ENCODE peak calls at places on chromosomes 4 and X, in ten cellular contexts. T is uterus, S is MM.1S, I is HL-60, D is lung, W is cardiac fibroblast, B is epithelial cell of esophagus, L is cardiac muscle cell, M is right lobe of liver, U is lower leg skin. Y is an unnamed sample.

GRCh38 chr4:7620814-7621176 is 186.1 kb upstream of the PSAPL1 start:
- DNase-seq in I (no peak), L (no peak), U (no peak), T (no peak), D (no peak), W (no peak), B (no peak), S (no peak), M (no peak), Y (no peak)

GRCh38 chr4:76301068-76301774 is 5.3 kb upstream of the STBD1 start:
- DNase-seq in D (no peak), I (peak), M (no peak), S (peak), W (peak), U (no peak), B (peak), T (no peak), L (peak), Y (peak)

GRCh38 chr4:142875117-142875516 is 29.0 kb upstream of the INPP4B start:
- DNase-seq in S (no peak), L (no peak), I (no peak), T (no peak), W (no peak), B (no peak), D (no peak), M (no peak), U (no peak), Y (no peak)

GRCh38 chr4:152990471-152991131 is 54.5 kb downstream of the FHDC1 start:
- DNase-seq in T (no peak), D (no peak), B (no peak), W (no peak), I (no peak), L (no peak), S (no peak), U (no peak), M (no peak), Y (no peak)

GRCh38 chrX:25873196-25873595 is 264.9 kb upstream of the MAGEB18 start:
- DNase-seq in M (no peak), S (no peak), D (no peak), W (peak), I (no peak), T (no peak), B (peak), U (no peak), L (peak), Y (no peak)

GRCh38 chrX:34578237-34578636 is 78.8 kb downstream of the TMEM47 start:
- DNase-seq in S (peak), I (no peak), W (peak), T (no peak), U (no peak), D (no peak), L (peak), M (no peak), B (peak), Y (peak)

GRCh38 chr4:103018391-103019318 is 850 bp downstream of the SLC9B1 start:
- DNase-seq in W (no peak), B (peak), D (peak), I (no peak), U (no peak), M (no peak), L (no peak), T (peak), S (no peak), Y (no peak)

GRCh38 chr4:14771091-14771490 is 231.2 kb upstream of the CPEB2 start:
- DNase-seq in D (no peak), U (no peak), L (no peak), M (no peak), I (no peak), B (peak), W (no peak), T (no peak), S (no peak), Y (no peak)

GRCh38 chrX:23008431-23009099 is 8.8 kb downstream of the DDX53 start:
- DNase-seq in M (no peak), L (peak), W (peak), U (no peak), S (peak), I (no peak), B (peak), T (no peak), D (no peak), Y (peak)

GRCh38 chr4:188297873-188298272 is 158.6 kb downstream of the TRIML1 start:
- DNase-seq in D (no peak), B (peak), W (peak), I (no peak), U (no peak), S (no peak), L (peak), M (no peak), T (no peak), Y (no peak)

GRCh38 chrX:153635788-153636668 is 11.0 kb upstream of the DUSP9 start:
- DNase-seq in D (no peak), L (no peak), M (no peak), W (peak), S (peak), I (peak), U (no peak), T (no peak), B (peak), Y (no peak)

GRCh38 chrX:66638591-66639500 is at the start of gene EDA2R:
- DNase-seq in I (no peak), L (peak), B (peak), W (peak), U (no peak), D (peak), S (peak), T (peak), M (no peak), Y (peak)

GRCh38 chrX:16838202-16839066 is 31.7 kb downstream of the RBBP7 start:
- DNase-seq in W (peak), L (peak), D (no peak), S (no peak), B (peak), I (no peak), M (peak), U (no peak), T (no peak), Y (peak)

GRCh38 chr4:86855572-86855971 is 6.4 kb upstream of the SLC10A6 start:
- DNase-seq in T (no peak), S (no peak), L (peak), B (peak), U (no peak), D (no peak), M (no peak), W (peak), I (no peak), Y (no peak)

DNA sequence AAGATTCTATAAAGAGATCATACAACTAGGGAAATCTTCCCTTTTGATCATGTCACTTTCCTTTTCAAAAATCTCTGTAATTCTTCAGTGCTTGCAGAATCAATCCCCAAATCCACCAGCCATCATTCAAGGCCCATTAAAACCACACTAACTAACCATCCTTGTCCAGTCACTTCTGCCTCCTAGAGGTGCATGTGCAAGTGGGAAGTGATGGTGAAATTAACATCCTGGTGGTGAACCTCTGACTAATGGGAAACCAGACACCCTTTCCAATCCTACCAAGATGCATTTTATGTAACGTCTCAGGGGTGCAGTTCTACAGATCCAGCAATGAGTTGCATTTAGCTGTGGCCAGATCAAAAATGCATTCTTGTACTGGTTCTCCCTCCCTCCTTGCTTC is 341.8 kb downstream of the RAPGEF2 start:
- DNase-seq in I (no peak), W (peak), D (no peak), S (no peak), L (peak), T (no peak), B (peak), U (no peak), M (no peak), Y (no peak)
- TF ChIP-seq CTCF in I (no peak), W (peak), D (no peak), S (no peak), L (peak), T (no peak), B (peak), U (no peak), M (no peak), Y (no peak)

GRCh38 chrX:101415180-101416130 is 7.4 kb downstream of the HNRNPH2 start:
- DNase-seq in U (no peak), L (peak), W (peak), S (peak), D (peak), I (no peak), B (peak), T (peak), M (no peak), Y (peak)
- H3K4me3 ChIP-seq in U (no peak), L (no peak), W (no peak), S (no peak), D (no peak), I (no peak), B (no peak), T (no peak), M (no peak), Y (no peak)

GRCh38 chr4:16197842-16198241 is 28.4 kb downstream of the TAPT1 start:
- DNase-seq in I (no peak), S (no peak), B (no peak), D (no peak), T (no peak), U (no peak), M (no peak), W (no peak), L (peak), Y (no peak)

GRCh38 chr4:16195209-16195608 is 31.1 kb downstream of the TAPT1 start:
- DNase-seq in I (no peak), M (no peak), W (no peak), B (no peak), S (no peak), L (no peak), T (no peak), D (no peak), U (no peak), Y (no peak)

GRCh38 chr4:16198271-16198670 is 28.0 kb downstream of the TAPT1 start:
- DNase-seq in T (no peak), I (no peak), W (no peak), B (no peak), M (no peak), U (no peak), S (no peak), L (no peak), D (no peak), Y (no peak)

GRCh38 chr4:16199132-16199531 is 27.1 kb downstream of the TAPT1 start:
- DNase-seq in L (peak), S (peak), W (peak), I (no peak), U (no peak), T (no peak), M (no peak), B (peak), D (no peak), Y (peak)

GRCh38 chr4:16196482-16197393 is 29.5 kb downstream of the TAPT1 start:
- DNase-seq in B (peak), I (no peak), W (peak), U (no peak), M (no peak), D (no peak), T (no peak), L (peak), S (no peak), Y (peak)
- TF ChIP-seq CTCF in B (peak), I (no peak), W (peak), U (no peak), M (peak), D (peak), T (peak), L (peak), S (no peak), Y (peak)

GRCh38 chrX:769796-770195 is 139.2 kb downstream of the SHOX start:
- DNase-seq in S (no peak), T (no peak), I (no peak), U (peak), W (no peak), M (no peak), D (no peak), L (no peak), B (no peak), Y (no peak)

GRCh38 chrX:774536-774935 is 143.9 kb downstream of the SHOX start:
- DNase-seq in M (no peak), T (no peak), D (no peak), B (no peak), U (peak), I (no peak), W (no peak), L (no peak), S (no peak), Y (no peak)

GRCh38 chrX:768596-768995 is 138.0 kb downstream of the SHOX start:
- DNase-seq in U (peak), I (no peak), M (no peak), W (no peak), B (no peak), T (no peak), S (no peak), L (no peak), D (no peak), Y (no peak)

GRCh38 chrX:773292-774025 is 142.9 kb downstream of the SHOX start:
- DNase-seq in U (no peak), I (no peak), L (no peak), W (no peak), D (no peak), B (no peak), S (no peak), T (no peak), M (no peak), Y (no peak)

DNA sequence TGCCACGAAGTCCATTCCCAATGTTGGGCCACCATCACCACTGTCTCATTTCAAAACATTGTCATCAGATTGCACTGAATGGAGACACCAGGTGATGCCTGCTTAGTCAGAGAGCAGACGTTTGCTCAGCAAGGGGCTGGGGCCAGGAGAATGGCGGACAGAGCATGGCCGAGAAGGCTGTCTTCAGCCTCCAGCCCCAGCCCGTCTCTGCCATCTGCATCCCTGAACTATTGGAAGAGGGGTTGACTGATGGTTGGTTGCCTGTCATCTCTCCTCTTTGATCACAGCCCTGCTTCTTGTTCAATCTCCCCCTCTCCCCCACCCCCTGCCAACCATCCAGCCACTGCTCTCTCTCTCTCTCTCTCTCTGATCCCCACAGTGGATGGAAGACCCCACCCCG is 140.9 kb downstream of the SHOX start:
- DNase-seq in L (no peak), D (no peak), S (no peak), M (no peak), I (no peak), T (no peak), B (no peak), W (no peak), U (peak), Y (no peak)
- H3K4me3 ChIP-seq in L (no peak), D (no peak), S (no peak), M (no peak), I (no peak), T (no peak), B (no peak), W (no peak), U (no peak), Y (no peak)

DNA sequence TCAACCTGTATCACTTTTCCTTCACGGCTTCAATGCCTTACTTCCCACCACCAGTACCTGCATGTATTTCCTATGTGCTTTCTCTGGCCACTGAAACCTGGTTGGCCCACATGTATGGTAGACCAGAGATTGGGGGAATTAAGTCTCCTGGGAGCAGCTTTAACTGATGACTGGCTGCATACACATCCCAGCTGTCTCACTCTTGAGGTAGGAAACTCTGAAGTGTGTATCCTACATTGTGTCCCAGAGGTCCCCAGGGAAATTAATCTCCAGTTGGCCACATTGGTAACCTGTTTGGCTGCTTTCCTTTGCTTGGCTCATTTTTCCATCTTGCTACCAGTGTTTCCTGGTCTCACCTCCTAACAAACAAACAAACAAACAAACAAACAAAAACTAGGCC is 124.4 kb downstream of the ZNF827 start:
- DNase-seq in S (no peak), U (no peak), B (no peak), D (no peak), W (no peak), I (no peak), M (no peak), L (no peak), T (no peak), Y (no peak)
- TF ChIP-seq CTCF in S (no peak), U (no peak), B (no peak), D (no peak), W (no peak), I (no peak), M (no peak), L (no peak), T (no peak), Y (no peak)